ENCODE peak calls at places on chromosome X, in five cellular contexts. J is A549, W is H1, C is endothelial cell of umbilical vein, U is K562. Z is an unnamed sample.

GRCh38 chrX:276588-277171 is 4.5 kb upstream of the PLCXD1 start:
- DNase-seq in J (peak; percentile 58), W (no peak), C (no peak), U (peak; percentile 46), Z (peak; percentile 40)

GRCh38 chrX:19388741-19389140 is 45.0 kb downstream of the PDHA1 start:
- DNase-seq in J (no peak), W (no peak), C (no peak), U (no peak), Z (no peak)

GRCh38 chrX:24080670-24081069 is 25.9 kb downstream of the EIF2S3 start:
- DNase-seq in J (no peak), W (no peak), C (no peak), U (no peak), Z (no peak)

GRCh38 chrX:66931713-66932112 is 292.8 kb upstream of the EDA2R start:
- DNase-seq in J (no peak), W (no peak), C (no peak), U (no peak), Z (no peak)

GRCh38 chrX:144896323-144896722 is 351.0 kb upstream of the SPANXN1 start:
- DNase-seq in J (no peak), W (no peak), C (no peak), U (no peak), Z (peak; percentile 5)

GRCh38 chrX:3176439-3176820 is 135.2 kb downstream of the ARSF start:
- DNase-seq in J (no peak), W (no peak), C (no peak), U (no peak), Z (no peak)

GRCh38 chrX:93875621-93876282 is 201.7 kb downstream of the FAM133A start:
- DNase-seq in J (no peak), W (no peak), C (peak; percentile 11), U (no peak), Z (no peak)

GRCh38 chrX:30627818-30628652 is 25.2 kb upstream of the GK start:
- DNase-seq in J (peak; percentile 22), W (no peak), C (no peak), U (no peak), Z (peak; percentile 81)

GRCh38 chrX:44651347-44651746 is 108.7 kb upstream of the FUNDC1 start:
- DNase-seq in J (no peak), W (peak; percentile 38), C (no peak), U (no peak), Z (no peak)

GRCh38 chrX:114952696-114953095 is 64.7 kb downstream of the IL13RA2 start:
- DNase-seq in J (no peak), W (no peak), C (no peak), U (no peak), Z (no peak)

GRCh38 chrX:17706676-17707075 is 30.6 kb upstream of the SCML1 start:
- DNase-seq in J (peak; percentile 55), W (no peak), C (no peak), U (no peak), Z (no peak)

GRCh38 chrX:40434947-40435346 is 145.8 kb upstream of the ATP6AP2 start:
- DNase-seq in J (no peak), W (peak; percentile 44), C (no peak), U (peak; percentile 64), Z (peak; percentile 34)

GRCh38 chrX:67555578-67556203 is 11.9 kb downstream of the AR start:
- DNase-seq in J (peak; percentile 61), W (peak; percentile 46), C (peak; percentile 31), U (peak; percentile 38), Z (peak; percentile 49)

GRCh38 chrX:97016106-97016505 is 132.4 kb downstream of the RPA4 start:
- DNase-seq in J (no peak), W (no peak), C (no peak), U (no peak), Z (no peak)

GRCh38 chrX:49058794-49059193 is at the start of gene CCDC120:
- DNase-seq in J (no peak), W (no peak), C (no peak), U (no peak), Z (no peak)

GRCh38 chrX:148930330-148930729 is 429.9 kb downstream of the AFF2 start:
- DNase-seq in J (no peak), W (no peak), C (no peak), U (no peak), Z (no peak)

GRCh38 chrX:9197231-9197630 is 163.3 kb upstream of the FAM9B start:
- DNase-seq in J (no peak), W (no peak), C (no peak), U (no peak), Z (no peak)

GRCh38 chrX:133550665-133551064 is 135.4 kb upstream of the GPC4 start:
- DNase-seq in J (no peak), W (no peak), C (no peak), U (no peak), Z (no peak)

GRCh38 chrX:133561251-133561650 is 146.0 kb upstream of the GPC4 start:
- DNase-seq in J (no peak), W (no peak), C (no peak), U (no peak), Z (no peak)

GRCh38 chrX:133559909-133560308 is 144.6 kb upstream of the GPC4 start:
- DNase-seq in J (no peak), W (no peak), C (no peak), U (no peak), Z (no peak)

DNA sequence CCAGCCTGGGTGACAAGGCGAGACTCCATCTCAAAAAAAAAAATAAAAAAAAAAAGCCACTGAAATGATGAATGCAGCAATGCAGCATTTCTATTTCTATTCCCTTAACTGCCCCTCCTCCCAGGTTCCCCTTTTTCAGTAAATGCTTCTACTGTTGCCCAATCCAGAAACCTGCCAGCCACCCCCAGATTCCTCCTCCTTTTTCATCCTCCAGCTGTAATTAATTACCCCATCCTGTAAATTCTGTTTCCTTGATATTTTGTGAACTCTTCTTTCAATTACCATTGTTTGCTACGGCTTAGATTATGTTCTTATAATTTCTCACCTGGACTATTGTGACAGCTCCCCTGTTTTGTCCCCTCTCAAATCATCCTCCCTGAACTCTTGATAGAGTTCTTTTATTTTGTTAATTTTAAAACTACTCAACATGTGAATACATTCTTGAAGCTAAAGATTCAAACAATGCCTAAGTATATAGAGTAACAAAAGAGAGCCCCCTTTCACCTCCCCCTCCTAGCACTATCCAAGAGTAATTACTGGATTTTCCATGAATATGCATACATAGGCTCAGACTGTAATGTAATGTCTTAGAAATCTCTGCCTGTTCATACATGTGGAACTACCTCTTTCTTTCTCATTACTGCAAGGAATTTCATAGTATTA is 140.6 kb upstream of the GPC4 start:
- DNase-seq in J (no peak), W (no peak), C (no peak), U (no peak), Z (peak; percentile 4)
- H3K4me3 ChIP-seq in J (no peak overlapping the region), W (no peak overlapping the region), C (no peak overlapping the region), U (no peak overlapping the region), Z (no peak overlapping the region)

DNA sequence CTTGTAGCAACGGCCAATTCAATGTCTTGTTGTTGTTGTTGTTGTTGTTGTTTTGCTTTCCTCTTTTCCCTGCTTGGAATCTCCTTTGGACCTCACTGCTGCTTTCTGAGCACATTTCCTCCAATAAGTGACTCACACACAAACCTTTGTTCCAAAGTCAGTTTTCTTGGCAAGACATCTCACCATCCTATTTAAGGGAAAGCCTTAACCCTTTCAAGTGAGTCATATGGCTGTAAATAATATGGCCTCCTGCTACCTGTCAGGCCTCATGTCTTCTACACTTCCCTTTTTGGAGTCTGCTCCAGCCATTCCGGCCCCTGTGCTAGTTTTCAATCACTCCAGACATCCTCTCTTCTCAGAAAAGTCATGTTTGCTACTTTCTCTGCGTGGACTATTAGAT is 79.5 kb upstream of the MAGEB10 start:
- DNase-seq in J (peak; percentile 2), W (no peak), C (peak; percentile 81), U (no peak), Z (no peak)
- TF ChIP-seq MAX in J (no peak), W (no peak), C (no peak), U (no peak), Z (no peak)

GRCh38 chrX:71496476-71496875 is 36.4 kb upstream of the OGT start:
- DNase-seq in J (no peak), W (no peak), C (no peak), U (no peak), Z (no peak)

GRCh38 chrX:71487814-71488213 is 45.1 kb upstream of the OGT start:
- DNase-seq in J (no peak), W (no peak), C (no peak), U (no peak), Z (no peak)

GRCh38 chrX:71493111-71493613 is 39.7 kb upstream of the OGT start:
- DNase-seq in J (no peak), W (no peak), C (peak; percentile 2), U (no peak), Z (peak; percentile 13)

GRCh38 chrX:71489540-71489939 is 43.4 kb upstream of the OGT start:
- DNase-seq in J (no peak), W (no peak), C (no peak), U (no peak), Z (no peak)

GRCh38 chrX:71492086-71493065 is 40.5 kb upstream of the OGT start:
- DNase-seq in J (peak; percentile 50), W (no peak), C (peak; percentile 40), U (no peak), Z (peak; percentile 46)
- H3K4me3 ChIP-seq in J (peak overlapping the region; percentile 43), W (no peak overlapping the region), C (peak overlapping the region; percentile 48), U (no peak overlapping the region), Z (peak overlapping the region; percentile 36)

DNA sequence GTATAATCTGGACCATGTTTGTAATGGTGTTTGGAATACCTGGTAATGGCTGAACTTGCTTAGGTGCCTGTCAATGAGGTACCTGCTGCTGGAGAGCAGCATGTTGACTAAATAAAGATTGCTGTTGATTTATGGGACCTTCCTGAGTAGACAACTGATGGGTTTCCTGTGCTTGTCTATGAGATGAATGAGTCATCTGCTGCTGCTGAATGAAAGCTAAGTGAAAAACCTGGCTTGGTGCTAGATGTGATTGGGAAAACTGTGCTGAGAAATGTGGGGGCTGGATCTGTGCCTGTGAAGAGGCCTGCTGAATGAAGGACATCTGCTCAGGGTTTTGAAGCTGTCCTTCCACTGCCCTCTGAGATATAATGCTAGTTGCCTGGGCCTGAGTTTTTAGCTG is 69.6 kb downstream of the WNK3 start:
- DNase-seq in J (no peak), W (no peak), C (peak; percentile 1), U (no peak), Z (no peak)
- TF ChIP-seq MAX in J (no peak), W (no peak), C (no peak), U (no peak), Z (no peak)

GRCh38 chrX:46576458-46576857 is 2.9 kb downstream of the CHST7 start:
- DNase-seq in J (no peak), W (no peak), C (peak; percentile 29), U (no peak), Z (no peak)
- H3K4me3 ChIP-seq in J (peak overlapping the region; percentile 76), W (peak overlapping the region; percentile 67), C (peak overlapping the region; percentile 48), U (no peak overlapping the region), Z (no peak overlapping the region)

DNA sequence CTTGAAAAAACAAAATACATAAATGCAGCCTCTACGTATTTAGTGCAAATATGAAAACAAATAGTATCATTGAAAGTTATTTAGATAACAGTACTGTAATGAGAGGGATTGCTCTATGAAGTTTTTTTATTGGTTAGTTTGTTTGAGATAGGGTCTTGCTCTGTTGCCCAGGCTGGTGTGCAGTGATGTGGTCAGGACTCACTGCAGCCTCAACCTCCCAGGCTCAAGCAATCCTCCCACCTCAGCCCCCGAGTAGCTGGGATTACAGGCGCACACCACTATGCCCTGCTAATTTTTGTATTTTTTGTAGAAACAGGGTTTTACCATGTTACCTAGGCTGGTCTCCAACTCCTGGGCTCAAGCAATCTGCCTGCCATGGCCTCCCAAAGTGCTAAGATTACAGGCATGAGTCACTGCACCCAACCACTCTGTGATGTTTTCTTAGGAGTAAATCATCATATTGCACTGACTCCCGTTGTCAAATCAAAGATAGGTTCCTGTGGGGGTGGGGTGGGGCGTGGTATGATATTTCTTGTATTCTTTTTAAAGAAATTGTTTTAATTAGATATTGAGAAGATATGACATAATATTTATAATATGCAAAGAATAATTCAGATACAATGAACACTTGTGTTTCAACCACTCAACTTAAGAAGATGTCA is 75.8 kb downstream of the ATG4A start:
- DNase-seq in J (peak; percentile 63), W (no peak), C (peak; percentile 32), U (no peak), Z (no peak)
- TF ChIP-seq MAX in J (no peak), W (no peak), C (no peak), U (no peak), Z (no peak)